ENCODE peak calls at places on chromosomes 11 and 22, in nine cellular contexts. B is left ventricle myocardium inferior; S is endothelial cell of umbilical vein; U is astrocyte of the spinal cord; A is testis; R is nephron progenitor cell; I is AG10803; V is CD8-positive, alpha-beta T cell; J is sigmoid colon. Z is an unnamed sample.

GRCh38 chr11:45374632-45375031 is 88.5 kb upstream of the SYT13 start:
- DNase-seq in B (no peak), S (peak; percentile 32), U (no peak), A (no peak), R (no peak), I (no peak), V (no peak), J (no peak), Z (no peak)

GRCh38 chr11:133163463-133164419 is 368.6 kb downstream of the OPCML start:
- DNase-seq in B (no peak), S (no peak), U (peak; percentile 5), A (peak; percentile 21), R (peak; percentile 21), I (peak; percentile 57), V (no peak), J (no peak), Z (no peak)

GRCh38 chr22:50604623-50605348 is 4.2 kb downstream of the MAPK8IP2 start:
- DNase-seq in B (no peak), S (no peak), U (no peak), A (no peak), R (no peak), I (no peak), V (peak; percentile 10), J (peak; percentile 57), Z (no peak)

GRCh38 chr22:18024276-18024939 is at the start of gene MICAL3:
- DNase-seq in B (peak; percentile 57), S (peak; percentile 64), U (peak; percentile 46), A (peak; percentile 63), R (peak; percentile 80), I (peak; percentile 68), V (peak; percentile 52), J (peak; percentile 77), Z (peak; percentile 75)

GRCh38 chr11:83151274-83151977 is 5.5 kb upstream of the PCF11 start:
- DNase-seq in B (no peak), S (no peak), U (no peak), A (no peak), R (no peak), I (no peak), V (no peak), J (no peak), Z (no peak)

GRCh38 chr11:59810189-59810910 is at the start of gene MRPL16:
- DNase-seq in B (peak; percentile 85), S (peak; percentile 76), U (peak; percentile 88), A (peak; percentile 91), R (peak; percentile 87), I (peak; percentile 87), V (peak; percentile 92), J (peak; percentile 92), Z (peak; percentile 92)

GRCh38 chr11:57316017-57316416 is 8.7 kb downstream of the TNKS1BP1 start:
- DNase-seq in B (no peak), S (no peak), U (no peak), A (no peak), R (no peak), I (no peak), V (no peak), J (no peak), Z (no peak)

GRCh38 chr11:86495341-86495740 is 120.7 kb downstream of the CCDC81 start:
- DNase-seq in B (no peak), S (no peak), U (peak; percentile 36), A (no peak), R (no peak), I (peak; percentile 70), V (no peak), J (no peak), Z (no peak)

GRCh38 chr11:13448876-13449275 is 14.1 kb downstream of the BTBD10 start:
- DNase-seq in B (peak; percentile 26), S (peak; percentile 45), U (peak; percentile 43), A (no peak), R (no peak), I (peak; percentile 63), V (no peak), J (peak; percentile 68), Z (no peak)

GRCh38 chr11:71212871-71213559 is 39.4 kb downstream of the SHANK2 start:
- DNase-seq in B (peak; percentile 25), S (no peak), U (peak; percentile 4), A (peak; percentile 30), R (no peak), I (peak; percentile 28), V (no peak), J (peak; percentile 69), Z (no peak)

GRCh38 chr11:81026008-81026407 is 1585.2 kb upstream of the TENM4 start:
- DNase-seq in B (no peak), S (no peak), U (no peak), A (no peak), R (no peak), I (no peak), V (no peak), J (no peak), Z (no peak)

GRCh38 chr11:1694064-1694845 is 2.7 kb upstream of the KRTAP5-6 start:
- DNase-seq in B (peak; percentile 90), S (peak; percentile 56), U (peak; percentile 65), A (peak; percentile 92), R (peak; percentile 93), I (peak; percentile 65), V (peak; percentile 70), J (peak; percentile 90), Z (peak; percentile 87)

GRCh38 chr11:120432056-120433018 is 79.2 kb upstream of the GRIK4 start:
- DNase-seq in B (no peak), S (peak; percentile 97), U (peak; percentile 99), A (no peak), R (no peak), I (peak; percentile 99), V (no peak), J (no peak), Z (no peak)

GRCh38 chr22:44676441-44677298 is 25.3 kb upstream of the PRR5 start:
- DNase-seq in B (no peak), S (no peak), U (no peak), A (no peak), R (no peak), I (no peak), V (peak; percentile 11), J (no peak), Z (no peak)
- TF ChIP-seq CTCF in B (no peak), S (no peak), U (no peak), A (no peak), R (no peak), I (no peak), V (no peak), J (no peak), Z (no peak)

GRCh38 chr11:118903204-118904015 is 19.7 kb downstream of the CXCR5 start:
- DNase-seq in B (no peak), S (no peak), U (no peak), A (no peak), R (no peak), I (no peak), V (no peak), J (no peak), Z (no peak)

GRCh38 chr11:118899706-118900360 is 16.1 kb downstream of the CXCR5 start:
- DNase-seq in B (no peak), S (no peak), U (no peak), A (no peak), R (no peak), I (no peak), V (peak; percentile 20), J (peak; percentile 61), Z (no peak)

GRCh38 chr11:118902336-118903203 is 18.9 kb downstream of the CXCR5 start:
- DNase-seq in B (no peak), S (no peak), U (no peak), A (no peak), R (no peak), I (no peak), V (no peak), J (peak; percentile 61), Z (no peak)

GRCh38 chr11:118900535-118901384 is 17.1 kb downstream of the CXCR5 start:
- DNase-seq in B (no peak), S (no peak), U (no peak), A (no peak), R (no peak), I (no peak), V (no peak), J (peak; percentile 56), Z (no peak)

GRCh38 chr11:118901494-118902335 is 18.0 kb downstream of the CXCR5 start:
- DNase-seq in B (no peak), S (no peak), U (no peak), A (no peak), R (no peak), I (no peak), V (peak; percentile 28), J (peak; percentile 67), Z (no peak)
- TF ChIP-seq CTCF in B (no peak), S (no peak), U (no peak), A (no peak), R (no peak), I (peak; percentile 16), V (no peak), J (no peak), Z (no peak)

DNA sequence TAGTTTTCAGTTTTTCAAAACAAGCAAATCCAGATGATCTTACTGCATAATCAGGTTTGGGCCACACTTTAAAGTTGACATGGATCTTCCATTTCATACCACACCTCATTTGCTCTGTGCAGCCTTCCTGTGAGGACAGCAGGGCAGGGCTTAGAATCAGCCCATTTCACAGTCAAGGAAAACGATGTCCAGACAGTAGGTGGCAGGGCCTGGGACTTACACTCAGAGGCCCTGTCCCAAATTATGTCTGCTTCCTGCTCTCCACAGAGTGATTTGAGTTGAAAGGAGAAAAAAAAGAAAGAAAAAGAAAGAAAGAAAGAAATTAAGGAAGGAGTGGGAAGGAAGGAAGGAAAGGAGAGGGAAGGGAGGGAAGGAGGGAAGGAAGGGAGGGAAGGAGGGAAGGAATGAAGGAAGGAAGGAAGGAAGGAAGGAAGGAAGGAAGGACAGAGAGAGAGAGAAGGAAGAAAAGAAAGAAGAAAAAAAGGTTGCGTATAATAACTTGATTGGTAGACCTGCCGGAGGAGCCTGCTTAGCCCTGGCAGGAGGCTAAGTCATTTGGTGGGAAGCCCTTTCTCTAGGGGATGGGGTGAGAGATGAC is 23.6 kb downstream of the TSKU start:
- DNase-seq in B (no peak), S (no peak), U (no peak), A (peak; percentile 11), R (no peak), I (no peak), V (no peak), J (no peak), Z (peak; percentile 18)
- TF ChIP-seq CTCF in B (no peak), S (no peak), U (no peak), A (no peak), R (no peak), I (no peak), V (no peak), J (no peak), Z (no peak)

DNA sequence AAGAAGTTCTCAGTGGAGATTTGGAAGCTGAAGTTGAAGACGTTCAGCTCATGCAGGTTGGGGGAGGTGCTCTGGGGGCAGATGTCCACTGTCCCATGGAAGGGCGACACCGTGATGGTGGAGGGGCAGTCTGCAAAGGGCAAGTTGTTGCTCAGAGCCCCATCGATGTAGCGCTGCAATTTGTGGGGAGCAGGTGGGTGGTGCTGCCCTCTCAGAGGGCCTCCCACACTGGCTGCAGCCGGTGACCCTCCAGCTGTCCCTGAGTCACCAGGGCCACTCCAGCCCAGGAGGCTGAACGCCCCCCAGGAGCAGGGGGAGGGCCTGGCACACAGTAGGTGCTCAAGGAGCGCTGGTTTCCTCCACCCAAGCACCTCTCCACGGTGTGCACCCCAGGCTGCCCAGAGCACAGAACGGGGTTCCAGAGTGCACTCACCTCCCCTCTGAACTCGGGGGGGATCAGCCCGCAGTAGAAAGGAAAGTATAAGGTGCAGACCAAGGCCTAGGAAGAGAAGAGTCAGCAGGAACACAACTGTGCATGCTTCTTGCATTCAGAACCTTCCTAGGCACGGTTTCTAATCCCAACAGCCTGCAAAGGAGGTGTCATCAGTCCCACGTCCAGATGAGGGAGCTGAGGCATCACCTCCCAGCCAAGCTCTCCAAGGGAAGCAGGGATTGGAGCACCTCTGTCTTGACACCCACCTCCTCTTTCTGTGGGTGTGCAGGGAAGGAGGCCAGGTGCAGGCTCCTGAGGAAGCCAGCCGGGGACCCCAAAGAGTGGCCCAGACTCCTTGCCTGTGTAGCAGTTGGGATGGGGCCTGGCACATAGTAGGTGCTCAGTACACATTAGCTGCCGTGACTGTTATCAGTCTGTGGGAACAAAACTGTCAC is 2.2 kb downstream of the PNPLA5 start:
- DNase-seq in B (no peak), S (no peak), U (peak; percentile 19), A (no peak), R (no peak), I (peak; percentile 42), V (no peak), J (peak; percentile 39), Z (no peak)
- TF ChIP-seq CTCF in B (no peak), S (no peak), U (peak; percentile 33), A (no peak), R (no peak), I (peak; percentile 56), V (no peak), J (no peak), Z (no peak)